ENCODE peak calls at places on chromosomes 5 and 9, in six cellular contexts. G, H, W, K, F and S are unnamed samples.

GRCh38 chr9:89605181-89606048 is 603 bp downstream of the GADD45G start:
- DNase-seq in G (peak), H (peak), W (peak), K (peak), F (peak), S (peak)

GRCh38 chr5:159826351-159827222 is 89.7 kb upstream of the ADRA1B start:
- DNase-seq in G (no peak), H (peak), W (peak), K (no peak), F (no peak), S (peak)

GRCh38 chr5:90866333-90866732 is 307.7 kb downstream of the ADGRV1 start:
- DNase-seq in G (no peak), H (peak), W (no peak), K (no peak), F (no peak), S (peak)

GRCh38 chr9:117543089-117543488 is 128.2 kb upstream of the ASTN2 start:
- DNase-seq in G (no peak), H (no peak), W (no peak), K (no peak), F (no peak), S (no peak)

GRCh38 chr9:33159760-33160127 is 7.4 kb downstream of the B4GALT1 start:
- DNase-seq in G (no peak), H (peak), W (no peak), K (no peak), F (peak), S (peak)

GRCh38 chr5:57650360-57651069 is 167.9 kb upstream of the ACTBL2 start:
- DNase-seq in G (no peak), H (peak), W (peak), K (peak), F (peak), S (peak)

GRCh38 chr5:156178117-156178516 is 148.8 kb upstream of the SGCD start:
- DNase-seq in G (no peak), H (peak), W (no peak), K (no peak), F (no peak), S (no peak)

GRCh38 chr5:142817031-142817430 is 46.9 kb downstream of the ARHGAP26 start:
- DNase-seq in G (no peak), H (no peak), W (no peak), K (no peak), F (no peak), S (no peak)

GRCh38 chr9:136576269-136576626 is 30.4 kb upstream of the NOTCH1 start:
- DNase-seq in G (no peak), H (peak), W (no peak), K (no peak), F (no peak), S (no peak)

GRCh38 chr9:15080401-15080800 is 170.2 kb upstream of the FREM1 start:
- DNase-seq in G (no peak), H (no peak), W (no peak), K (no peak), F (no peak), S (no peak)

GRCh38 chr9:136239963-136240330 is 5.7 kb downstream of the QSOX2 start:
- DNase-seq in G (no peak), H (no peak), W (no peak), K (no peak), F (no peak), S (no peak)

GRCh38 chr9:36499156-36499886 is 73.4 kb upstream of the MELK start:
- DNase-seq in G (peak), H (no peak), W (peak), K (no peak), F (no peak), S (no peak)

GRCh38 chr9:16709936-16710335 is 160.5 kb downstream of the BNC2 start:
- DNase-seq in G (no peak), H (no peak), W (no peak), K (no peak), F (no peak), S (no peak)

GRCh38 chr5:159792180-159792579 is 124.1 kb upstream of the ADRA1B start:
- DNase-seq in G (no peak), H (no peak), W (no peak), K (no peak), F (no peak), S (no peak)

GRCh38 chr9:87792831-87793288 is 66.9 kb downstream of the CTSL start:
- DNase-seq in G (no peak), H (peak), W (peak), K (no peak), F (peak), S (peak)

GRCh38 chr5:43646997-43647396 is 44.0 kb downstream of the NNT start:
- DNase-seq in G (no peak), H (peak), W (no peak), K (no peak), F (no peak), S (peak)

GRCh38 chr5:65157906-65158603 is 323.7 kb downstream of the ADAMTS6 start:
- DNase-seq in G (no peak), H (no peak), W (no peak), K (no peak), F (no peak), S (no peak)

GRCh38 chr9:109117856-109118801 is 1.6 kb downstream of the TMEM245 start:
- DNase-seq in G (no peak), H (peak), W (no peak), K (no peak), F (peak), S (peak)

GRCh38 chr5:135211083-135211790 is 177.2 kb upstream of the PITX1 start:
- DNase-seq in G (no peak), H (peak), W (no peak), K (peak), F (no peak), S (peak)

GRCh38 chr5:37044120-37044519 is 167.6 kb downstream of the NIPBL start:
- DNase-seq in G (no peak), H (no peak), W (no peak), K (no peak), F (no peak), S (no peak)

GRCh38 chr5:138448481-138449398 is 9.9 kb downstream of the REEP2 start:
- DNase-seq in G (no peak), H (peak), W (no peak), K (no peak), F (no peak), S (peak)

GRCh38 chr5:175059687-175060194 is 335.4 kb downstream of the MSX2 start:
- DNase-seq in G (peak), H (peak), W (peak), K (peak), F (no peak), S (no peak)

GRCh38 chr5:89229331-89230070 is 346.5 kb upstream of the MEF2C start:
- DNase-seq in G (no peak), H (no peak), W (no peak), K (no peak), F (no peak), S (no peak)

GRCh38 chr5:135890867-135891266 is 4.8 kb downstream of the IL9 start:
- DNase-seq in G (no peak), H (no peak), W (no peak), K (no peak), F (no peak), S (no peak)

GRCh38 chr5:93188876-93189485 is 392.0 kb downstream of the NR2F1-AS1 start:
- DNase-seq in G (no peak), H (no peak), W (no peak), K (no peak), F (no peak), S (peak)

GRCh38 chr9:93111371-93112115 is 15.5 kb downstream of the CARD19 start:
- DNase-seq in G (no peak), H (peak), W (no peak), K (no peak), F (peak), S (no peak)

GRCh38 chr9:35108946-35109575 is 6.1 kb upstream of the STOML2 start:
- DNase-seq in G (no peak), H (no peak), W (no peak), K (no peak), F (no peak), S (no peak)

GRCh38 chr5:13976867-13977479 is 32.5 kb upstream of the DNAH5 start:
- DNase-seq in G (peak), H (peak), W (no peak), K (no peak), F (peak), S (peak)

GRCh38 chr9:81002242-81002641 is 687.1 kb downstream of the TLE1 start:
- DNase-seq in G (no peak), H (no peak), W (no peak), K (no peak), F (no peak), S (no peak)

GRCh38 chr5:80976985-80977384 is 16.8 kb downstream of the RASGRF2 start:
- DNase-seq in G (no peak), H (no peak), W (no peak), K (no peak), F (no peak), S (no peak)

GRCh38 chr5:11390369-11390768 is 513.9 kb downstream of the CTNND2 start:
- DNase-seq in G (no peak), H (no peak), W (no peak), K (no peak), F (no peak), S (no peak)

GRCh38 chr5:175728885-175729828 is 71.3 kb downstream of the HRH2 start:
- DNase-seq in G (peak), H (no peak), W (peak), K (peak), F (no peak), S (peak)

GRCh38 chr9:14315754-14316573 is 2.0 kb upstream of the NFIB start:
- DNase-seq in G (peak), H (no peak), W (peak), K (peak), F (no peak), S (peak)

GRCh38 chr5:143889986-143890385 is 78.0 kb downstream of the HMHB1 start:
- DNase-seq in G (no peak), H (peak), W (no peak), K (no peak), F (peak), S (peak)

GRCh38 chr5:99000878-99001277 is 72.1 kb upstream of the CHD1 start:
- DNase-seq in G (no peak), H (peak), W (no peak), K (no peak), F (no peak), S (peak)

GRCh38 chr5:79875230-79875629 is 115.8 kb downstream of the MTX3 start:
- DNase-seq in G (no peak), H (no peak), W (no peak), K (no peak), F (no peak), S (no peak)

GRCh38 chr5:169044982-169045381 is 256.0 kb downstream of the SLIT3 start:
- DNase-seq in G (no peak), H (no peak), W (no peak), K (no peak), F (no peak), S (no peak)

GRCh38 chr5:169054506-169054905 is 246.4 kb downstream of the SLIT3 start:
- DNase-seq in G (no peak), H (no peak), W (no peak), K (no peak), F (no peak), S (no peak)

GRCh38 chr5:169050146-169050571 is 250.8 kb downstream of the SLIT3 start:
- DNase-seq in G (no peak), H (no peak), W (no peak), K (no peak), F (no peak), S (no peak)

GRCh38 chr5:169052207-169052606 is 248.7 kb downstream of the SLIT3 start:
- DNase-seq in G (no peak), H (no peak), W (no peak), K (no peak), F (no peak), S (no peak)

GRCh38 chr5:169048568-169049125 is 252.3 kb downstream of the SLIT3 start:
- DNase-seq in G (no peak), H (no peak), W (no peak), K (no peak), F (peak), S (no peak)
- H3K14ac ChIP-seq in G (no peak), H (no peak), W (no peak), K (no peak), F (no peak), S (no peak)

GRCh38 chr9:2164268-2164667 is 149.1 kb downstream of the SMARCA2 start:
- DNase-seq in G (no peak), H (no peak), W (no peak), K (no peak), F (no peak), S (no peak)

GRCh38 chr9:2161661-2162060 is 146.5 kb downstream of the SMARCA2 start:
- DNase-seq in G (no peak), H (no peak), W (no peak), K (no peak), F (no peak), S (no peak)

GRCh38 chr9:2159521-2160417 is 144.6 kb downstream of the SMARCA2 start:
- DNase-seq in G (no peak), H (peak), W (no peak), K (no peak), F (no peak), S (peak)

GRCh38 chr9:2166219-2166618 is 151.1 kb downstream of the SMARCA2 start:
- DNase-seq in G (no peak), H (no peak), W (no peak), K (no peak), F (no peak), S (no peak)

DNA sequence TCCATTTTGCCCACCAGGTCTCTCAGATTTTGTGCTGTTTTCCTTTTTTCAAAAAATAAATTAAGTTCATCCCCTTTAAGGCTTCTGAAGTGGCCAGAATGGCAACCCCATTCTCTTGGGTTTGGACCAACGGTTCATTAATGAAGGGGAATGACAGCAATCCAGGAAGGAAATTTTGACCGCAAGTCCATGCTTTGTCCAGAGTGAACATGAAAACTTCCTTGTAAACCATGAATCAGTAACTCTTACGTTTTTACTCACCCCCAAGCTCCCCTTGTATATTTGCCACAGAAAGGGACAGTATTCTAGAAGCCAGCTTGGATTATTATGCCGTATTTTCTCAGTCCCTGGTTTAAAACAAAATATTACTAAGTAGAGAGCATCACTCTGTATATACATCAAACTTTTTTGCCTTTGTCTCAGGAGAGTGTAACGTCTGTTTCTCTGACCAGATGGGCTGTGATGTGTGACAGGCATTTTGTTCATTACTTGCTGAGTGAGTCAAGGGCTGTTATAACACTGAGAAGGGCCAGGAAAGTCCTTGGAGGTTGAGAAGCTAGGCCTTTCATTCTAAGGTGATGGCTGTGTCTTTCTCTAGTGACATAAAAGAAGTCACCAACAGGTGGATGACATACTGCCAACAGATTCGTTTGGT is 148.2 kb downstream of the SMARCA2 start:
- DNase-seq in G (no peak), H (no peak), W (no peak), K (no peak), F (no peak), S (no peak)
- H3K14ac ChIP-seq in G (no peak), H (no peak), W (no peak), K (no peak), F (no peak), S (no peak)

DNA sequence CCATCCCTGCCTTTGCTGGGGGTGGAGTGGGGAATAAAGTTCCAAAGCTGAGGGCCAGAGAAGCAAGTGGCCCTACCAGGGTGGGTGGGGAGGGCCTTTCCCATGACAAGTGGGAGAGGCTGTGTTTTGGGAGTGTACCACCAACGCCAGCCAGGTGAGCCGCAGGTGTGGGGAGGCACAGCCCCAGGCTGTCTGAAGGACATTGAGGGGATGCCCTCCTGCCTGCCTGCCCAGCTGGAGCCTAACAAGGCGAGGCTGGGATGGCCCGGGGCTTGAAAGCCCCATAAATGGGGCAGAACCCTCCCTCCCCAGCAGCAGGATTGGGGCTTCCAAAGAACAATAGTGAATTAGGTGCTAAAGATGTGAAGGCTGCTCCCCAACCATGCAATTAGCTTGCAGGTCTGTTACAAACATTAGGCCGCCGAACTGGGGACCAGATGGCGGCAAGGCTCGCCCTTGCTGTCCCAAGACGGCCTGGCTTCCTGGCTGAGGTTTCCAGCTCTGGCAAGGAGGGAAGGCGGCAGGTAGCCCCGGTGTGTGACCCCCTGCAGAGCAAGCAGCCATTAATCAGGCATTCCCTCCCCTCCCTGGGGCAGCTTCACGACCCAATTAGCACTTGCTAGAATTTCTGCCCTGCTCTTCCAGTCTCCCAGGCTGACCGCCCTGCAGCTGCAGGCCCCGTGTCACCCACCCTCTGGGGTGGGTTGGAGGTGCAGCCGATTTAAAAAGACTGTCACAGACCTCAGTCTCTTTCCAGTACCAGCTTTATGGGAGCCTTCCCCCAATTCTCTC is 42.9 kb downstream of the FGF18 start:
- DNase-seq in G (no peak), H (no peak), W (peak), K (no peak), F (no peak), S (no peak)
- H3K14ac ChIP-seq in G (peak), H (no peak), W (no peak), K (no peak), F (no peak), S (no peak)

GRCh38 chr9:123999668-124000067 is 11.9 kb upstream of the LHX2 start:
- DNase-seq in G (no peak), H (no peak), W (no peak), K (peak), F (no peak), S (no peak)
- H3K14ac ChIP-seq in G (no peak), H (no peak), W (no peak), K (no peak), F (no peak), S (no peak)

GRCh38 chr5:163997965-163998364 is 492.5 kb downstream of the MAT2B start:
- DNase-seq in G (no peak), H (no peak), W (no peak), K (no peak), F (no peak), S (no peak)
- H3K14ac ChIP-seq in G (no peak), H (no peak), W (no peak), K (no peak), F (no peak), S (no peak)

DNA sequence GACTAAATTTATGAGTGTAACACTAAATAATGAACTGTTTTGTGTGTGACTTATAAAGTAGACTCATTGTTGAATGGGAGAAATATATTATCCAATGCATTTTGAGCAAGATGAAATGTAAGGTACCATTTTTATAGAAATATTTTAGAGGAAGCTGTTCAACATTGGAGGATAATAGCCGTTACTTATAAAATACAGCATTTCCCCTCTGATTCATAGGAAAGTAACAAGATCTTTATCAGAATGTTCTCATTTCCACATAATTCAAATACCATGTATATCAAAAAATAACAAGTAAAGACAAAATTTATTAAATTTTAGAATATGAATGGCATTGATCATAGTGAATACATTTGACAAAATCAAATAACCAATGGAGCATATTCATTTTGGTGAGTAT is 346.8 kb upstream of the PTGER4 start:
- DNase-seq in G (no peak), H (no peak), W (no peak), K (no peak), F (no peak), S (no peak)
- H3K14ac ChIP-seq in G (no peak), H (no peak), W (no peak), K (no peak), F (no peak), S (no peak)

GRCh38 chr5:32673272-32673671 is 37.8 kb upstream of the NPR3 start:
- DNase-seq in G (no peak), H (no peak), W (no peak), K (no peak), F (no peak), S (no peak)

GRCh38 chr5:32664523-32664922 is 46.6 kb upstream of the NPR3 start:
- DNase-seq in G (no peak), H (no peak), W (no peak), K (no peak), F (no peak), S (no peak)

DNA sequence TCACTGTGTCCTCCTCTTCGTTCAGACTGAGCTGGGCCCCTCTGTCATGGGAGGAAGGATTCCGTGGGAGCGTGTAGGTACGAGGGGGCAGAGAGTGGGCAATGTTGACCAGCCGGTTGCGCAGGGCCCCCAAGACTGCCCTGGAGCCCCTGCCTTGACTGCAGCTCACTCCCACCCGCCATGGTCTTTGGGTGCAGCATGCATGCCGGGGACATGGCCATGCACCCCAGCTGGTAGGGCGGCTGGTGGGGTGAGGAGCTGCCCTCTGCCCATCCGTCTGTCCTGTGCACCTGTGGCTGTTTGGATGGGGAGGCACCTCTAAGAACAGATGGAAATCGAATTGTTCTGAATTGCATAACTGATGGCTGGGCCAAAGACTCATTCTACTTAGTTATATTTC is 42.6 kb upstream of the NPR3 start:
- DNase-seq in G (no peak), H (no peak), W (no peak), K (no peak), F (no peak), S (no peak)
- H3K14ac ChIP-seq in G (no peak), H (no peak), W (no peak), K (no peak), F (no peak), S (no peak)